ENCODE peak calls at places on chromosomes 11 and 22, in nine cellular contexts. U is stimulated activated CD4-positive, alpha-beta T cell treated with anti-CD3 and anti-CD28 coated beads, Interleukin-15, amount 100 ng/mL, for 48 hours; X is EH; A is SK-MEL-5; F is A549; Y is HEK293T; M is posterior vena cava; P is ecto neural progenitor cell; S is foreskin fibroblast. I is an unnamed sample.

GRCh38 chr11:70535191-70535971 is 137.1 kb downstream of the CTTN start:
- DNase-seq in X (no peak), U (no peak), Y (no peak), M (no peak), S (no peak), P (no peak), A (no peak), F (no peak), I (no peak)

GRCh38 chr11:64694821-64695365 is 28.1 kb downstream of the NRXN2 start:
- DNase-seq in A (no peak), X (no peak), Y (no peak), P (peak), U (no peak), S (no peak), M (peak), F (no peak), I (no peak)

GRCh38 chr22:23536821-23537345 is 43.2 kb downstream of the IGLL1 start:
- DNase-seq in S (no peak), P (peak), X (no peak), U (no peak), F (no peak), Y (no peak), A (no peak), M (peak), I (no peak)

GRCh38 chr11:110921742-110922200 is 209.5 kb upstream of the ARHGAP20 start:
- DNase-seq in P (no peak), F (no peak), Y (no peak), X (peak), S (no peak), A (no peak), M (no peak), U (no peak), I (no peak)

GRCh38 chr22:17705565-17706450 is 67.3 kb downstream of the BCL2L13 start:
- DNase-seq in A (no peak), F (no peak), X (peak), P (no peak), Y (no peak), U (no peak), M (no peak), S (no peak), I (no peak)

GRCh38 chr22:25880524-25880923 is 138.5 kb downstream of the MYO18B start:
- DNase-seq in Y (no peak), P (no peak), A (peak), M (no peak), U (no peak), F (peak), X (no peak), S (no peak), I (no peak)

GRCh38 chr22:42446151-42446550 is 13.9 kb upstream of the NFAM1 start:
- DNase-seq in X (no peak), S (no peak), P (no peak), M (no peak), Y (no peak), F (no peak), A (no peak), U (no peak), I (no peak)

GRCh38 chr11:39365809-39366436 is 2093.5 kb downstream of the LRRC4C start:
- DNase-seq in X (no peak), A (peak), F (peak), P (no peak), U (no peak), M (no peak), Y (no peak), S (no peak), I (peak)

GRCh38 chr11:126332221-126332711 is 23.2 kb upstream of the ST3GAL4 start:
- DNase-seq in X (peak), S (peak), F (no peak), Y (no peak), P (no peak), A (no peak), U (no peak), M (peak), I (peak)

GRCh38 chr11:48013269-48013901 is 33.0 kb downstream of the PTPRJ start:
- DNase-seq in U (peak), M (peak), Y (no peak), P (no peak), X (peak), A (no peak), F (peak), S (no peak), I (no peak)

GRCh38 chr22:41023299-41023623 is 69.1 kb upstream of the EP300 start:
- DNase-seq in M (peak), F (no peak), S (no peak), A (no peak), P (no peak), U (no peak), X (no peak), Y (no peak), I (no peak)

GRCh38 chr22:48393041-48393370 is 1434.7 kb downstream of the BRD1 start:
- DNase-seq in S (no peak), F (no peak), U (no peak), A (no peak), P (no peak), Y (no peak), M (no peak), X (no peak), I (no peak)

GRCh38 chr11:11659567-11660341 is 37.9 kb upstream of the GALNT18 start:
- DNase-seq in U (no peak), M (no peak), A (no peak), P (no peak), X (no peak), F (peak), S (no peak), Y (peak), I (no peak)

GRCh38 chr11:110490886-110491285 is 61.1 kb downstream of the FDX1 start:
- DNase-seq in F (no peak), Y (no peak), A (no peak), U (no peak), S (peak), P (no peak), X (peak), M (no peak), I (no peak)

GRCh38 chr11:117020287-117020686 is 77.9 kb downstream of the SIK3 start:
- DNase-seq in A (no peak), P (no peak), M (no peak), S (no peak), U (no peak), F (no peak), X (no peak), Y (no peak), I (no peak)

GRCh38 chr22:41175546-41175945 is 29.6 kb upstream of the L3MBTL2 start:
- DNase-seq in A (peak), Y (no peak), S (no peak), M (no peak), F (no peak), P (no peak), U (no peak), X (peak), I (no peak)

GRCh38 chr11:14409891-14410290 is 50.9 kb upstream of the RRAS2 start:
- DNase-seq in A (no peak), S (no peak), Y (no peak), U (no peak), M (no peak), X (no peak), P (no peak), F (no peak), I (no peak)

I was measured in T1000.